ENCODE peak calls at places on chromosome 12, in eight cellular contexts. One of them, this sample, is unnamed.

GRCh38 chr12:101501410-101502045 is 26.4 kb downstream of the SPIC start:
- DNase-seq in posterior cingulate gyrus: no peak
- DNase-seq in iris pigment epithelial cell: peak; percentile 76
- DNase-seq in Caki2: no peak
- DNase-seq in astrocyte of the cerebellum: peak; percentile 12
- DNase-seq in HEK293T: no peak
- DNase-seq in activated CD4-positive, CD25-positive, alpha-beta regulatory T cell treated with anti-CD3 and anti-CD28 coated beads, Interleukin-2, amount 50 U/mL, for 72 hours: no peak
- DNase-seq in activated CD8-positive, alpha-beta memory T cell treated with anti-CD3 and anti-CD28 coated beads, Interleukin-2, amount 10 ng/mL, durations not matched to agents 7 days and 5 days: no peak
- DNase-seq in this sample: no peak

GRCh38 chr12:67091678-67092077 is 177.5 kb upstream of the CAND1 start:
- DNase-seq in posterior cingulate gyrus: no peak
- DNase-seq in iris pigment epithelial cell: no peak
- DNase-seq in Caki2: no peak
- DNase-seq in astrocyte of the cerebellum: no peak
- DNase-seq in HEK293T: no peak
- DNase-seq in activated CD4-positive, CD25-positive, alpha-beta regulatory T cell treated with anti-CD3 and anti-CD28 coated beads, Interleukin-2, amount 50 U/mL, for 72 hours: no peak
- DNase-seq in activated CD8-positive, alpha-beta memory T cell treated with anti-CD3 and anti-CD28 coated beads, Interleukin-2, amount 10 ng/mL, durations not matched to agents 7 days and 5 days: no peak
- DNase-seq in this sample: no peak

GRCh38 chr12:48165089-48166031 is 8.0 kb upstream of the ASB8 start:
- DNase-seq in posterior cingulate gyrus: no peak
- DNase-seq in iris pigment epithelial cell: peak; percentile 66
- DNase-seq in Caki2: peak; percentile 22
- DNase-seq in astrocyte of the cerebellum: peak; percentile 49
- DNase-seq in HEK293T: peak; percentile 56
- DNase-seq in activated CD4-positive, CD25-positive, alpha-beta regulatory T cell treated with anti-CD3 and anti-CD28 coated beads, Interleukin-2, amount 50 U/mL, for 72 hours: no peak
- DNase-seq in activated CD8-positive, alpha-beta memory T cell treated with anti-CD3 and anti-CD28 coated beads, Interleukin-2, amount 10 ng/mL, durations not matched to agents 7 days and 5 days: peak; percentile 61
- DNase-seq in this sample: peak; percentile 58

GRCh38 chr12:111186347-111186746 is 182.5 kb downstream of the PHETA1 start:
- DNase-seq in posterior cingulate gyrus: no peak
- DNase-seq in iris pigment epithelial cell: no peak
- DNase-seq in Caki2: no peak
- DNase-seq in astrocyte of the cerebellum: no peak
- DNase-seq in HEK293T: no peak
- DNase-seq in activated CD4-positive, CD25-positive, alpha-beta regulatory T cell treated with anti-CD3 and anti-CD28 coated beads, Interleukin-2, amount 50 U/mL, for 72 hours: no peak
- DNase-seq in activated CD8-positive, alpha-beta memory T cell treated with anti-CD3 and anti-CD28 coated beads, Interleukin-2, amount 10 ng/mL, durations not matched to agents 7 days and 5 days: no peak
- DNase-seq in this sample: no peak

GRCh38 chr12:27094726-27095125 is 12.3 kb upstream of the C12orf71 start:
- DNase-seq in posterior cingulate gyrus: no peak
- DNase-seq in iris pigment epithelial cell: no peak
- DNase-seq in Caki2: no peak
- DNase-seq in astrocyte of the cerebellum: no peak
- DNase-seq in HEK293T: no peak
- DNase-seq in activated CD4-positive, CD25-positive, alpha-beta regulatory T cell treated with anti-CD3 and anti-CD28 coated beads, Interleukin-2, amount 50 U/mL, for 72 hours: no peak
- DNase-seq in activated CD8-positive, alpha-beta memory T cell treated with anti-CD3 and anti-CD28 coated beads, Interleukin-2, amount 10 ng/mL, durations not matched to agents 7 days and 5 days: no peak
- DNase-seq in this sample: no peak

GRCh38 chr12:32455607-32456063 is 56.3 kb downstream of the FGD4 start:
- DNase-seq in posterior cingulate gyrus: no peak
- DNase-seq in iris pigment epithelial cell: peak; percentile 84
- DNase-seq in Caki2: peak; percentile 60
- DNase-seq in astrocyte of the cerebellum: peak; percentile 64
- DNase-seq in HEK293T: peak; percentile 34
- DNase-seq in activated CD4-positive, CD25-positive, alpha-beta regulatory T cell treated with anti-CD3 and anti-CD28 coated beads, Interleukin-2, amount 50 U/mL, for 72 hours: no peak
- DNase-seq in activated CD8-positive, alpha-beta memory T cell treated with anti-CD3 and anti-CD28 coated beads, Interleukin-2, amount 10 ng/mL, durations not matched to agents 7 days and 5 days: no peak
- DNase-seq in this sample: peak; percentile 87

GRCh38 chr12:75658826-75659823 is 147.7 kb upstream of the KRR1 start:
- DNase-seq in posterior cingulate gyrus: no peak
- DNase-seq in iris pigment epithelial cell: peak; percentile 83
- DNase-seq in Caki2: peak; percentile 67
- DNase-seq in astrocyte of the cerebellum: peak; percentile 52
- DNase-seq in HEK293T: no peak
- DNase-seq in activated CD4-positive, CD25-positive, alpha-beta regulatory T cell treated with anti-CD3 and anti-CD28 coated beads, Interleukin-2, amount 50 U/mL, for 72 hours: no peak
- DNase-seq in activated CD8-positive, alpha-beta memory T cell treated with anti-CD3 and anti-CD28 coated beads, Interleukin-2, amount 10 ng/mL, durations not matched to agents 7 days and 5 days: peak; percentile 55
- DNase-seq in this sample: no peak

GRCh38 chr12:113306382-113306781 is 28.5 kb downstream of the SLC8B1 start:
- DNase-seq in posterior cingulate gyrus: no peak
- DNase-seq in iris pigment epithelial cell: no peak
- DNase-seq in Caki2: no peak
- DNase-seq in astrocyte of the cerebellum: no peak
- DNase-seq in HEK293T: no peak
- DNase-seq in activated CD4-positive, CD25-positive, alpha-beta regulatory T cell treated with anti-CD3 and anti-CD28 coated beads, Interleukin-2, amount 50 U/mL, for 72 hours: no peak
- DNase-seq in activated CD8-positive, alpha-beta memory T cell treated with anti-CD3 and anti-CD28 coated beads, Interleukin-2, amount 10 ng/mL, durations not matched to agents 7 days and 5 days: no peak
- DNase-seq in this sample: no peak

GRCh38 chr12:117968826-117969659 is at the start of gene KSR2:
- DNase-seq in posterior cingulate gyrus: peak; percentile 61
- DNase-seq in iris pigment epithelial cell: peak; percentile 26
- DNase-seq in Caki2: peak; percentile 86
- DNase-seq in astrocyte of the cerebellum: no peak
- DNase-seq in HEK293T: peak; percentile 84
- DNase-seq in activated CD4-positive, CD25-positive, alpha-beta regulatory T cell treated with anti-CD3 and anti-CD28 coated beads, Interleukin-2, amount 50 U/mL, for 72 hours: peak; percentile 42
- DNase-seq in activated CD8-positive, alpha-beta memory T cell treated with anti-CD3 and anti-CD28 coated beads, Interleukin-2, amount 10 ng/mL, durations not matched to agents 7 days and 5 days: peak; percentile 57
- DNase-seq in this sample: peak; percentile 83

GRCh38 chr12:19750116-19750644 is 310.9 kb downstream of the AEBP2 start:
- DNase-seq in posterior cingulate gyrus: no peak
- DNase-seq in iris pigment epithelial cell: peak; percentile 12
- DNase-seq in Caki2: peak; percentile 20
- DNase-seq in astrocyte of the cerebellum: no peak
- DNase-seq in HEK293T: no peak
- DNase-seq in activated CD4-positive, CD25-positive, alpha-beta regulatory T cell treated with anti-CD3 and anti-CD28 coated beads, Interleukin-2, amount 50 U/mL, for 72 hours: no peak
- DNase-seq in activated CD8-positive, alpha-beta memory T cell treated with anti-CD3 and anti-CD28 coated beads, Interleukin-2, amount 10 ng/mL, durations not matched to agents 7 days and 5 days: no peak
- DNase-seq in this sample: no peak

GRCh38 chr12:120388711-120389431 is 19.9 kb upstream of the MSI1 start:
- DNase-seq in posterior cingulate gyrus: no peak
- DNase-seq in iris pigment epithelial cell: no peak
- DNase-seq in Caki2: no peak
- DNase-seq in astrocyte of the cerebellum: no peak
- DNase-seq in HEK293T: no peak
- DNase-seq in activated CD4-positive, CD25-positive, alpha-beta regulatory T cell treated with anti-CD3 and anti-CD28 coated beads, Interleukin-2, amount 50 U/mL, for 72 hours: no peak
- DNase-seq in activated CD8-positive, alpha-beta memory T cell treated with anti-CD3 and anti-CD28 coated beads, Interleukin-2, amount 10 ng/mL, durations not matched to agents 7 days and 5 days: no peak
- DNase-seq in this sample: no peak

GRCh38 chr12:113103756-113104450 is 31.7 kb downstream of the RASAL1 start:
- DNase-seq in posterior cingulate gyrus: no peak
- DNase-seq in iris pigment epithelial cell: no peak
- DNase-seq in Caki2: no peak
- DNase-seq in astrocyte of the cerebellum: no peak
- DNase-seq in HEK293T: no peak
- DNase-seq in activated CD4-positive, CD25-positive, alpha-beta regulatory T cell treated with anti-CD3 and anti-CD28 coated beads, Interleukin-2, amount 50 U/mL, for 72 hours: peak; percentile 66
- DNase-seq in activated CD8-positive, alpha-beta memory T cell treated with anti-CD3 and anti-CD28 coated beads, Interleukin-2, amount 10 ng/mL, durations not matched to agents 7 days and 5 days: peak; percentile 76
- DNase-seq in this sample: no peak

GRCh38 chr12:76588881-76589565 is 29.5 kb upstream of the OSBPL8 start:
- DNase-seq in posterior cingulate gyrus: no peak
- DNase-seq in iris pigment epithelial cell: peak; percentile 98
- DNase-seq in Caki2: no peak
- DNase-seq in astrocyte of the cerebellum: no peak
- DNase-seq in HEK293T: no peak
- DNase-seq in activated CD4-positive, CD25-positive, alpha-beta regulatory T cell treated with anti-CD3 and anti-CD28 coated beads, Interleukin-2, amount 50 U/mL, for 72 hours: no peak
- DNase-seq in activated CD8-positive, alpha-beta memory T cell treated with anti-CD3 and anti-CD28 coated beads, Interleukin-2, amount 10 ng/mL, durations not matched to agents 7 days and 5 days: peak; percentile 50
- DNase-seq in this sample: no peak

GRCh38 chr12:10453144-10453543 is at the start of gene KLRC1:
- DNase-seq in posterior cingulate gyrus: no peak
- DNase-seq in iris pigment epithelial cell: peak; percentile 77
- DNase-seq in Caki2: no peak
- DNase-seq in astrocyte of the cerebellum: no peak
- DNase-seq in HEK293T: no peak
- DNase-seq in activated CD4-positive, CD25-positive, alpha-beta regulatory T cell treated with anti-CD3 and anti-CD28 coated beads, Interleukin-2, amount 50 U/mL, for 72 hours: no peak
- DNase-seq in activated CD8-positive, alpha-beta memory T cell treated with anti-CD3 and anti-CD28 coated beads, Interleukin-2, amount 10 ng/mL, durations not matched to agents 7 days and 5 days: no peak
- DNase-seq in this sample: no peak

GRCh38 chr12:1217191-1217949 is 226.3 kb downstream of the ERC1 start:
- DNase-seq in posterior cingulate gyrus: no peak
- DNase-seq in iris pigment epithelial cell: peak; percentile 84
- DNase-seq in Caki2: peak; percentile 69
- DNase-seq in astrocyte of the cerebellum: peak; percentile 33
- DNase-seq in HEK293T: no peak
- DNase-seq in activated CD4-positive, CD25-positive, alpha-beta regulatory T cell treated with anti-CD3 and anti-CD28 coated beads, Interleukin-2, amount 50 U/mL, for 72 hours: no peak
- DNase-seq in activated CD8-positive, alpha-beta memory T cell treated with anti-CD3 and anti-CD28 coated beads, Interleukin-2, amount 10 ng/mL, durations not matched to agents 7 days and 5 days: no peak
- DNase-seq in this sample: no peak

GRCh38 chr12:97046901-97047300 is 139.8 kb downstream of the NEDD1 start:
- DNase-seq in posterior cingulate gyrus: no peak
- DNase-seq in iris pigment epithelial cell: no peak
- DNase-seq in Caki2: no peak
- DNase-seq in astrocyte of the cerebellum: no peak
- DNase-seq in HEK293T: no peak
- DNase-seq in activated CD4-positive, CD25-positive, alpha-beta regulatory T cell treated with anti-CD3 and anti-CD28 coated beads, Interleukin-2, amount 50 U/mL, for 72 hours: no peak
- DNase-seq in activated CD8-positive, alpha-beta memory T cell treated with anti-CD3 and anti-CD28 coated beads, Interleukin-2, amount 10 ng/mL, durations not matched to agents 7 days and 5 days: no peak
- DNase-seq in this sample: no peak

GRCh38 chr12:2902287-2902880 is 11.7 kb downstream of the TULP3 start:
- DNase-seq in posterior cingulate gyrus: no peak
- DNase-seq in iris pigment epithelial cell: peak; percentile 39
- DNase-seq in Caki2: no peak
- DNase-seq in astrocyte of the cerebellum: no peak
- DNase-seq in HEK293T: no peak
- DNase-seq in activated CD4-positive, CD25-positive, alpha-beta regulatory T cell treated with anti-CD3 and anti-CD28 coated beads, Interleukin-2, amount 50 U/mL, for 72 hours: no peak
- DNase-seq in activated CD8-positive, alpha-beta memory T cell treated with anti-CD3 and anti-CD28 coated beads, Interleukin-2, amount 10 ng/mL, durations not matched to agents 7 days and 5 days: no peak
- DNase-seq in this sample: no peak

GRCh38 chr12:57533108-57533507 is 10.5 kb downstream of the MBD6 start:
- DNase-seq in posterior cingulate gyrus: no peak
- DNase-seq in iris pigment epithelial cell: no peak
- DNase-seq in Caki2: no peak
- DNase-seq in astrocyte of the cerebellum: no peak
- DNase-seq in HEK293T: no peak
- DNase-seq in activated CD4-positive, CD25-positive, alpha-beta regulatory T cell treated with anti-CD3 and anti-CD28 coated beads, Interleukin-2, amount 50 U/mL, for 72 hours: no peak
- DNase-seq in activated CD8-positive, alpha-beta memory T cell treated with anti-CD3 and anti-CD28 coated beads, Interleukin-2, amount 10 ng/mL, durations not matched to agents 7 days and 5 days: no peak
- DNase-seq in this sample: no peak

GRCh38 chr12:13288501-13288900 is 92.0 kb downstream of the EMP1 start:
- DNase-seq in posterior cingulate gyrus: no peak
- DNase-seq in iris pigment epithelial cell: peak; percentile 4
- DNase-seq in Caki2: no peak
- DNase-seq in astrocyte of the cerebellum: no peak
- DNase-seq in HEK293T: no peak
- DNase-seq in activated CD4-positive, CD25-positive, alpha-beta regulatory T cell treated with anti-CD3 and anti-CD28 coated beads, Interleukin-2, amount 50 U/mL, for 72 hours: no peak
- DNase-seq in activated CD8-positive, alpha-beta memory T cell treated with anti-CD3 and anti-CD28 coated beads, Interleukin-2, amount 10 ng/mL, durations not matched to agents 7 days and 5 days: no peak
- DNase-seq in this sample: no peak

GRCh38 chr12:52004042-52004648 is 2.6 kb upstream of the TAMALIN start:
- DNase-seq in posterior cingulate gyrus: peak; percentile 61
- DNase-seq in iris pigment epithelial cell: peak; percentile 43
- DNase-seq in Caki2: peak; percentile 65
- DNase-seq in astrocyte of the cerebellum: peak; percentile 24
- DNase-seq in HEK293T: peak; percentile 63
- DNase-seq in activated CD4-positive, CD25-positive, alpha-beta regulatory T cell treated with anti-CD3 and anti-CD28 coated beads, Interleukin-2, amount 50 U/mL, for 72 hours: no peak
- DNase-seq in activated CD8-positive, alpha-beta memory T cell treated with anti-CD3 and anti-CD28 coated beads, Interleukin-2, amount 10 ng/mL, durations not matched to agents 7 days and 5 days: no peak
- DNase-seq in this sample: no peak

GRCh38 chr12:128091101-128091795 is 175.7 kb upstream of the TMEM132C start:
- DNase-seq in posterior cingulate gyrus: no peak
- DNase-seq in iris pigment epithelial cell: no peak
- DNase-seq in Caki2: no peak
- DNase-seq in astrocyte of the cerebellum: no peak
- DNase-seq in HEK293T: no peak
- DNase-seq in activated CD4-positive, CD25-positive, alpha-beta regulatory T cell treated with anti-CD3 and anti-CD28 coated beads, Interleukin-2, amount 50 U/mL, for 72 hours: no peak
- DNase-seq in activated CD8-positive, alpha-beta memory T cell treated with anti-CD3 and anti-CD28 coated beads, Interleukin-2, amount 10 ng/mL, durations not matched to agents 7 days and 5 days: no peak
- DNase-seq in this sample: no peak

GRCh38 chr12:2374092-2374740 is 321.4 kb downstream of the CACNA1C start:
- DNase-seq in posterior cingulate gyrus: no peak
- DNase-seq in iris pigment epithelial cell: no peak
- DNase-seq in Caki2: no peak
- DNase-seq in astrocyte of the cerebellum: peak; percentile 32
- DNase-seq in HEK293T: no peak
- DNase-seq in activated CD4-positive, CD25-positive, alpha-beta regulatory T cell treated with anti-CD3 and anti-CD28 coated beads, Interleukin-2, amount 50 U/mL, for 72 hours: no peak
- DNase-seq in activated CD8-positive, alpha-beta memory T cell treated with anti-CD3 and anti-CD28 coated beads, Interleukin-2, amount 10 ng/mL, durations not matched to agents 7 days and 5 days: no peak
- DNase-seq in this sample: no peak

GRCh38 chr12:65787056-65787855 is 37.0 kb upstream of the HMGA2 start:
- DNase-seq in posterior cingulate gyrus: no peak
- DNase-seq in iris pigment epithelial cell: no peak
- DNase-seq in Caki2: no peak
- DNase-seq in astrocyte of the cerebellum: no peak
- DNase-seq in HEK293T: no peak
- DNase-seq in activated CD4-positive, CD25-positive, alpha-beta regulatory T cell treated with anti-CD3 and anti-CD28 coated beads, Interleukin-2, amount 50 U/mL, for 72 hours: no peak
- DNase-seq in activated CD8-positive, alpha-beta memory T cell treated with anti-CD3 and anti-CD28 coated beads, Interleukin-2, amount 10 ng/mL, durations not matched to agents 7 days and 5 days: no peak
- DNase-seq in this sample: no peak

GRCh38 chr12:120584343-120585149 is 3.3 kb upstream of the POP5 start:
- DNase-seq in posterior cingulate gyrus: peak; percentile 61
- DNase-seq in iris pigment epithelial cell: no peak
- DNase-seq in Caki2: peak; percentile 63
- DNase-seq in astrocyte of the cerebellum: no peak
- DNase-seq in HEK293T: peak; percentile 29
- DNase-seq in activated CD4-positive, CD25-positive, alpha-beta regulatory T cell treated with anti-CD3 and anti-CD28 coated beads, Interleukin-2, amount 50 U/mL, for 72 hours: peak; percentile 52
- DNase-seq in activated CD8-positive, alpha-beta memory T cell treated with anti-CD3 and anti-CD28 coated beads, Interleukin-2, amount 10 ng/mL, durations not matched to agents 7 days and 5 days: peak; percentile 64
- DNase-seq in this sample: peak; percentile 49

GRCh38 chr12:52695039-52695438 is 8.3 kb downstream of the KRT77 start:
- DNase-seq in posterior cingulate gyrus: no peak
- DNase-seq in iris pigment epithelial cell: no peak
- DNase-seq in Caki2: no peak
- DNase-seq in astrocyte of the cerebellum: no peak
- DNase-seq in HEK293T: no peak
- DNase-seq in activated CD4-positive, CD25-positive, alpha-beta regulatory T cell treated with anti-CD3 and anti-CD28 coated beads, Interleukin-2, amount 50 U/mL, for 72 hours: no peak
- DNase-seq in activated CD8-positive, alpha-beta memory T cell treated with anti-CD3 and anti-CD28 coated beads, Interleukin-2, amount 10 ng/mL, durations not matched to agents 7 days and 5 days: no peak
- DNase-seq in this sample: no peak

GRCh38 chr12:127680516-127680915 is 586.5 kb upstream of the TMEM132C start:
- DNase-seq in posterior cingulate gyrus: no peak
- DNase-seq in iris pigment epithelial cell: peak; percentile 31
- DNase-seq in Caki2: no peak
- DNase-seq in astrocyte of the cerebellum: no peak
- DNase-seq in HEK293T: no peak
- DNase-seq in activated CD4-positive, CD25-positive, alpha-beta regulatory T cell treated with anti-CD3 and anti-CD28 coated beads, Interleukin-2, amount 50 U/mL, for 72 hours: no peak
- DNase-seq in activated CD8-positive, alpha-beta memory T cell treated with anti-CD3 and anti-CD28 coated beads, Interleukin-2, amount 10 ng/mL, durations not matched to agents 7 days and 5 days: no peak
- DNase-seq in this sample: no peak

GRCh38 chr12:84689638-84690037 is 223.0 kb downstream of the SLC6A15 start:
- DNase-seq in posterior cingulate gyrus: no peak
- DNase-seq in iris pigment epithelial cell: no peak
- DNase-seq in Caki2: no peak
- DNase-seq in astrocyte of the cerebellum: no peak
- DNase-seq in HEK293T: no peak
- DNase-seq in activated CD4-positive, CD25-positive, alpha-beta regulatory T cell treated with anti-CD3 and anti-CD28 coated beads, Interleukin-2, amount 50 U/mL, for 72 hours: no peak
- DNase-seq in activated CD8-positive, alpha-beta memory T cell treated with anti-CD3 and anti-CD28 coated beads, Interleukin-2, amount 10 ng/mL, durations not matched to agents 7 days and 5 days: no peak
- DNase-seq in this sample: no peak

GRCh38 chr12:1126089-1126488 is 135.1 kb downstream of the ERC1 start:
- DNase-seq in posterior cingulate gyrus: no peak
- DNase-seq in iris pigment epithelial cell: no peak
- DNase-seq in Caki2: no peak
- DNase-seq in astrocyte of the cerebellum: no peak
- DNase-seq in HEK293T: no peak
- DNase-seq in activated CD4-positive, CD25-positive, alpha-beta regulatory T cell treated with anti-CD3 and anti-CD28 coated beads, Interleukin-2, amount 50 U/mL, for 72 hours: no peak
- DNase-seq in activated CD8-positive, alpha-beta memory T cell treated with anti-CD3 and anti-CD28 coated beads, Interleukin-2, amount 10 ng/mL, durations not matched to agents 7 days and 5 days: peak; percentile 55
- DNase-seq in this sample: peak; percentile 63

GRCh38 chr12:26271889-26272492 is 76.6 kb downstream of the SSPN start:
- DNase-seq in posterior cingulate gyrus: no peak
- DNase-seq in iris pigment epithelial cell: peak; percentile 99
- DNase-seq in Caki2: peak; percentile 73
- DNase-seq in astrocyte of the cerebellum: peak; percentile 65
- DNase-seq in HEK293T: no peak
- DNase-seq in activated CD4-positive, CD25-positive, alpha-beta regulatory T cell treated with anti-CD3 and anti-CD28 coated beads, Interleukin-2, amount 50 U/mL, for 72 hours: no peak
- DNase-seq in activated CD8-positive, alpha-beta memory T cell treated with anti-CD3 and anti-CD28 coated beads, Interleukin-2, amount 10 ng/mL, durations not matched to agents 7 days and 5 days: no peak
- DNase-seq in this sample: no peak

GRCh38 chr12:107545737-107546363 is 139.7 kb upstream of the PWP1 start:
- DNase-seq in posterior cingulate gyrus: no peak
- DNase-seq in iris pigment epithelial cell: no peak
- DNase-seq in Caki2: no peak
- DNase-seq in astrocyte of the cerebellum: no peak
- DNase-seq in HEK293T: no peak
- DNase-seq in activated CD4-positive, CD25-positive, alpha-beta regulatory T cell treated with anti-CD3 and anti-CD28 coated beads, Interleukin-2, amount 50 U/mL, for 72 hours: no peak
- DNase-seq in activated CD8-positive, alpha-beta memory T cell treated with anti-CD3 and anti-CD28 coated beads, Interleukin-2, amount 10 ng/mL, durations not matched to agents 7 days and 5 days: no peak
- DNase-seq in this sample: no peak

GRCh38 chr12:108310489-108310888 is 28.6 kb downstream of the CMKLR1 start:
- DNase-seq in posterior cingulate gyrus: no peak
- DNase-seq in iris pigment epithelial cell: no peak
- DNase-seq in Caki2: no peak
- DNase-seq in astrocyte of the cerebellum: peak; percentile 16
- DNase-seq in HEK293T: no peak
- DNase-seq in activated CD4-positive, CD25-positive, alpha-beta regulatory T cell treated with anti-CD3 and anti-CD28 coated beads, Interleukin-2, amount 50 U/mL, for 72 hours: no peak
- DNase-seq in activated CD8-positive, alpha-beta memory T cell treated with anti-CD3 and anti-CD28 coated beads, Interleukin-2, amount 10 ng/mL, durations not matched to agents 7 days and 5 days: no peak
- DNase-seq in this sample: no peak

GRCh38 chr12:19882418-19882817 is 443.1 kb downstream of the AEBP2 start:
- DNase-seq in posterior cingulate gyrus: no peak
- DNase-seq in iris pigment epithelial cell: no peak
- DNase-seq in Caki2: no peak
- DNase-seq in astrocyte of the cerebellum: no peak
- DNase-seq in HEK293T: no peak
- DNase-seq in activated CD4-positive, CD25-positive, alpha-beta regulatory T cell treated with anti-CD3 and anti-CD28 coated beads, Interleukin-2, amount 50 U/mL, for 72 hours: no peak
- DNase-seq in activated CD8-positive, alpha-beta memory T cell treated with anti-CD3 and anti-CD28 coated beads, Interleukin-2, amount 10 ng/mL, durations not matched to agents 7 days and 5 days: no peak
- DNase-seq in this sample: no peak

GRCh38 chr12:123532808-123533649 is 490 bp downstream of the RILPL1 start:
- DNase-seq in posterior cingulate gyrus: peak; percentile 14
- DNase-seq in iris pigment epithelial cell: peak; percentile 43
- DNase-seq in Caki2: peak; percentile 58
- DNase-seq in astrocyte of the cerebellum: no peak
- DNase-seq in HEK293T: peak; percentile 55
- DNase-seq in activated CD4-positive, CD25-positive, alpha-beta regulatory T cell treated with anti-CD3 and anti-CD28 coated beads, Interleukin-2, amount 50 U/mL, for 72 hours: peak; percentile 44
- DNase-seq in activated CD8-positive, alpha-beta memory T cell treated with anti-CD3 and anti-CD28 coated beads, Interleukin-2, amount 10 ng/mL, durations not matched to agents 7 days and 5 days: no peak
- DNase-seq in this sample: no peak

GRCh38 chr12:29769162-29769820 is 14.5 kb downstream of the TMTC1 start:
- DNase-seq in posterior cingulate gyrus: no peak
- DNase-seq in iris pigment epithelial cell: peak; percentile 93
- DNase-seq in Caki2: no peak
- DNase-seq in astrocyte of the cerebellum: peak; percentile 87
- DNase-seq in HEK293T: no peak
- DNase-seq in activated CD4-positive, CD25-positive, alpha-beta regulatory T cell treated with anti-CD3 and anti-CD28 coated beads, Interleukin-2, amount 50 U/mL, for 72 hours: no peak
- DNase-seq in activated CD8-positive, alpha-beta memory T cell treated with anti-CD3 and anti-CD28 coated beads, Interleukin-2, amount 10 ng/mL, durations not matched to agents 7 days and 5 days: no peak
- DNase-seq in this sample: no peak